ENCODE peak calls at places on chromosome 1, in nine cellular contexts. S is adipocyte; A is NB4; D is transverse colon; G is prostate gland; I is CD8-positive, alpha-beta memory T cell; M is NT2/D1; C is astrocyte of the spinal cord; P is keratinocyte. L is an unnamed sample.

GRCh38 chr1:153353226-153353947 is 4.3 kb upstream of the S100A9 start:
- DNase-seq in G (no peak), M (peak; percentile 50), D (no peak), S (no peak), A (peak; percentile 39), C (no peak), P (no peak), I (no peak), L (no peak)

GRCh38 chr1:119556423-119556822 is 49.4 kb downstream of the HSD3B1 start:
- DNase-seq in C (no peak), S (no peak), D (no peak), P (no peak), A (no peak), I (no peak), G (no peak), M (no peak), L (no peak)

GRCh38 chr1:152394151-152394550 is 19.9 kb downstream of the CRNN start:
- DNase-seq in S (no peak), I (no peak), M (no peak), A (no peak), P (no peak), G (no peak), D (no peak), C (no peak), L (no peak)

GRCh38 chr1:118928739-118929554 is 59.2 kb downstream of the TBX15 start:
- DNase-seq in P (no peak), C (peak; percentile 25), M (peak; percentile 48), G (no peak), I (no peak), A (peak; percentile 35), S (peak; percentile 40), D (no peak), L (peak; percentile 40)

GRCh38 chr1:202586018-202586821 is 124.0 kb downstream of the SYT2 start:
- DNase-seq in P (no peak), D (peak; percentile 25), M (no peak), I (no peak), G (no peak), C (peak; percentile 63), S (peak; percentile 58), A (peak; percentile 30), L (peak; percentile 63)

GRCh38 chr1:94418664-94419655 is 771 bp downstream of the ABCD3 start:
- DNase-seq in D (peak; percentile 50), G (peak; percentile 59), M (no peak), C (peak; percentile 42), I (no peak), P (no peak), A (no peak), S (peak; percentile 77), L (no peak)

GRCh38 chr1:184075040-184076029 is 23.8 kb downstream of the TSEN15 start:
- DNase-seq in S (peak; percentile 88), C (peak; percentile 73), P (no peak), I (no peak), M (peak; percentile 48), D (peak; percentile 15), A (peak; percentile 60), G (peak; percentile 46), L (peak; percentile 59)

GRCh38 chr1:230270940-230271325 is 155.2 kb downstream of the PGBD5 start:
- DNase-seq in S (no peak), C (no peak), A (no peak), P (no peak), D (no peak), G (no peak), M (no peak), I (no peak), L (no peak)

GRCh38 chr1:53470155-53470554 is 11.0 kb downstream of the DMRTB1 start:
- DNase-seq in A (no peak), I (no peak), M (peak; percentile 82), G (no peak), D (peak; percentile 53), S (peak; percentile 59), C (peak; percentile 78), P (peak; percentile 19), L (no peak)

GRCh38 chr1:205337481-205337880 is 15.9 kb upstream of the NUAK2 start:
- DNase-seq in A (no peak), D (no peak), P (no peak), G (no peak), C (no peak), M (no peak), I (no peak), S (no peak), L (no peak)

GRCh38 chr1:3074800-3075199 is 5.8 kb downstream of the PRDM16 start:
- DNase-seq in P (no peak), M (no peak), D (no peak), S (no peak), C (peak; percentile 19), G (no peak), I (no peak), A (no peak), L (no peak)

GRCh38 chr1:239237912-239238311 is 148.5 kb upstream of the CHRM3 start:
- DNase-seq in P (no peak), S (no peak), A (no peak), G (no peak), M (peak; percentile 22), D (no peak), C (no peak), I (no peak), L (no peak)

GRCh38 chr1:215226755-215227154 is 144.2 kb downstream of the KCNK2 start:
- DNase-seq in A (no peak), G (no peak), S (peak; percentile 7), M (no peak), P (no peak), D (no peak), C (peak; percentile 8), I (no peak), L (no peak)

GRCh38 chr1:32806315-32806714 is 10.8 kb downstream of the YARS1 start:
- DNase-seq in M (no peak), P (no peak), C (no peak), D (no peak), G (no peak), I (no peak), S (no peak), A (no peak), L (no peak)

GRCh38 chr1:29122987-29123870 is 474 bp downstream of the TMEM200B start:
- DNase-seq in C (peak; percentile 8), M (no peak), A (peak; percentile 36), G (no peak), D (peak; percentile 21), P (no peak), S (peak; percentile 68), I (peak; percentile 25), L (no peak)

GRCh38 chr1:172513480-172513879 is 19.5 kb upstream of the SUCO start:
- DNase-seq in G (no peak), S (peak; percentile 44), D (no peak), P (no peak), C (no peak), M (no peak), I (no peak), A (no peak), L (no peak)

GRCh38 chr1:117644696-117645311 is 39.0 kb downstream of the TENT5C start:
- DNase-seq in C (no peak), S (no peak), I (no peak), P (no peak), D (no peak), G (no peak), M (no peak), A (no peak), L (peak; percentile 68)

DNA sequence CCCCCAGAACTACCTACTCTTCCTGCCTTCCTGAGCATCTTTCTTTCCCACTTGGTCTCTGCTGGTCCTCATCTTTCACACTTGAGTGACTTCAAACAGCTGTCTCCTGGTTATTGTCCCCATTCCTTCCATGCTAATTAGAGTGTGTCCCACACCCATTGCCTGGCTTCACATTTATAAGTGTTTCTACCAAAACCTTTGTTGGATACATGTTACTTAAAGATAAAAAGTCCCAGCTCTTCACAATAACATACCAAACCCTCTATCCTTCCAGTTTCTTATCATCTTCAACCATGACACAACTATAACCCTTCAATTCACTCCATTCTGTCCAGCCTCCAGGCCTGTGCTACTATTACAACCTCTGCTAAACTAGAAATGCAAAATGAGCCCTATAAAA is 41.0 kb downstream of the VCAM1 start:
- DNase-seq in G (no peak), D (no peak), M (no peak), S (no peak), C (no peak), P (no peak), A (no peak), I (no peak), L (no peak)
- H3K4me3 ChIP-seq in G (no peak overlapping the region), D (no peak overlapping the region), M (no peak overlapping the region), S (no peak overlapping the region), C (no peak overlapping the region), P (no peak overlapping the region), A (no peak overlapping the region), I (no peak overlapping the region), L (no peak overlapping the region)

DNA sequence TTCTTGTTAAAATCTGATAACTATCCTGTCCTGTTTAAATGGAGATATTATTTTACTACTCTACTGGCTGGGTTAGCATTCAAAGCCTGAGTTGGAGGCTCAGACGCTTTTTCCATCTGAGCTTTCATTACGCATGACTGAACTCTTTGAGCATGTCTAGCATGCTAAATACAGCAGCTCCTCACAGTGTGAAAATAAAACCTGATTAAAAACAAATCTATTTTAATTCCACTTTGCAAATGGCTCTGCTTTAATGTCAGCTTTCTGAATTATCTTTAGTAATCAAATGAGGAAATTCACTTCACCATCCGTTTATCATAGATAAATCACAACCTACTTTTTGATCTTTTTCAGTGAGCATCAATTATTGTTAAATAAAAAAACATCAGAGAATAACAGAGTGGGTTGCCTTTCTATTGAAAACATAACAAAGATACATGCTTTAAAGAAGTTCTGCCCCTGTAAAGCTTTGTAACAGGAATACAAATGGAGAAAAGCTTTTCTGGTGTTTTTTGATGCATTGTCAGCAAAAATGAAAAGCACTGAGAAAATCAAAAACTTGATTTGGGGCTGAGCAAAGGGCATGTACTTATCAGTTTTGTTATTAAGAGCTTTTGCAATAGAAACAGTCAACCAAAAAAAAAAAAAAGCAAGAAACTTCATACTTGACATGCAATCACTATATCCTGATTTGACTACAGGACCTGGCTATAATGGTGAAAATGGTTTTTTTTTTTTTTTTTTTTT is 3.5 kb upstream of the SPEN start:
- DNase-seq in G (no peak), S (no peak), I (no peak), A (no peak), D (no peak), C (peak; percentile 48), M (no peak), P (no peak), L (peak; percentile 34)
- H3K4me3 ChIP-seq in G (no peak overlapping the region), S (no peak overlapping the region), I (no peak overlapping the region), A (no peak overlapping the region), D (no peak overlapping the region), C (no peak overlapping the region), M (no peak overlapping the region), P (no peak overlapping the region), L (peak overlapping the region; percentile 50)

GRCh38 chr1:185293967-185294542 is 23.0 kb downstream of the IVNS1ABP start:
- DNase-seq in P (no peak), D (no peak), I (no peak), A (no peak), M (no peak), C (no peak), G (no peak), S (no peak), L (no peak)
- H3K4me3 ChIP-seq in P (no peak overlapping the region), D (no peak overlapping the region), I (no peak overlapping the region), A (no peak overlapping the region), M (no peak overlapping the region), C (no peak overlapping the region), G (no peak overlapping the region), S (no peak overlapping the region), L (no peak overlapping the region)

DNA sequence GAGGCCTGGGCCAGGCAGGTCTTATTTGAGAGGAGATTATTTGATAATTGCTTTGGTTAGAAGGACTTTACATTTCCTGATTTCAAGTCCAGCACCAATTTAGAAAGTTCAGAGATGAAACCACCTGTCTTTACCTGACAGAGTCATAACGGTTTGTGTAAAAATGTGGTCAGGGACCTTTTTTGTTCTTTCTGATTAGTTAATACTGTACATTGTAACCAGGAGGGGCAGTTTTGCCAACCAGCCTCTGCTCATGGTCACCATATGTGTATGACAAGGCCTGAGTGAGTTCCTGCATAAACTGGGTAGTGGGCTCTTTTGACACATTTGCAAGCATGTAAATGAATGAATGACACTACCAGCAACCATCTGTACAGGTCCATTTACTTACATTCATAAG is 55.8 kb downstream of the VANGL1 start:
- DNase-seq in M (no peak), P (no peak), A (no peak), S (no peak), D (no peak), C (no peak), I (no peak), G (no peak), L (peak; percentile 12)
- H3K4me3 ChIP-seq in M (no peak overlapping the region), P (no peak overlapping the region), A (no peak overlapping the region), S (no peak overlapping the region), D (no peak overlapping the region), C (no peak overlapping the region), I (no peak overlapping the region), G (no peak overlapping the region), L (no peak overlapping the region)